ENCODE peak calls at places on chromosomes 1 and 21, in eight cellular contexts. One of them, this sample, is unnamed.
A peak's percentile ranks its signal among the peaks of the same experiment; 100 is the strongest.

GRCh38 chr1:199269241-199269640 is 630.4 kb downstream of the PTPRC start:
- DNase-seq in IMR-90: peak; percentile 20
- DNase-seq in breast epithelium: no peak
- DNase-seq in suprapubic skin: no peak
- DNase-seq in GM12892: no peak
- DNase-seq in testis: no peak
- DNase-seq in A549: no peak
- DNase-seq in H54: no peak
- DNase-seq in this sample: no peak

GRCh38 chr1:203536981-203537455 is 43.1 kb downstream of the OPTC start:
- DNase-seq in GM12892: no peak
- DNase-seq in A549: no peak
- DNase-seq in breast epithelium: no peak
- DNase-seq in testis: no peak
- DNase-seq in H54: no peak
- DNase-seq in IMR-90: peak; percentile 89
- DNase-seq in suprapubic skin: no peak
- DNase-seq in this sample: no peak

GRCh38 chr1:45730075-45730779 is 20.2 kb downstream of the IPP start:
- DNase-seq in suprapubic skin: no peak
- DNase-seq in GM12892: no peak
- DNase-seq in H54: no peak
- DNase-seq in A549: no peak
- DNase-seq in IMR-90: no peak
- DNase-seq in breast epithelium: no peak
- DNase-seq in testis: no peak
- DNase-seq in this sample: no peak

GRCh38 chr1:70411360-70411844 is 334 bp downstream of the CTH start:
- DNase-seq in IMR-90: peak; percentile 39
- DNase-seq in testis: no peak
- DNase-seq in A549: no peak
- DNase-seq in breast epithelium: no peak
- DNase-seq in H54: no peak
- DNase-seq in suprapubic skin: no peak
- DNase-seq in GM12892: no peak
- DNase-seq in this sample: no peak

GRCh38 chr1:77100870-77101269 is 118.4 kb downstream of the PIGK start:
- DNase-seq in suprapubic skin: no peak
- DNase-seq in A549: no peak
- DNase-seq in IMR-90: peak; percentile 1
- DNase-seq in H54: no peak
- DNase-seq in testis: no peak
- DNase-seq in GM12892: no peak
- DNase-seq in breast epithelium: no peak
- DNase-seq in this sample: no peak

GRCh38 chr1:245578306-245578705 is 423.5 kb downstream of the KIF26B start:
- DNase-seq in A549: no peak
- DNase-seq in suprapubic skin: no peak
- DNase-seq in IMR-90: no peak
- DNase-seq in testis: no peak
- DNase-seq in H54: no peak
- DNase-seq in breast epithelium: no peak
- DNase-seq in GM12892: no peak
- DNase-seq in this sample: no peak

GRCh38 chr21:45950740-45951515 is 30.6 kb upstream of the COL6A1 start:
- DNase-seq in testis: peak; percentile 62
- DNase-seq in GM12892: no peak
- DNase-seq in IMR-90: peak; percentile 48
- DNase-seq in A549: no peak
- DNase-seq in breast epithelium: no peak
- DNase-seq in H54: peak; percentile 94
- DNase-seq in suprapubic skin: no peak
- DNase-seq in this sample: no peak

GRCh38 chr1:238675241-238675640 is 711.1 kb upstream of the CHRM3 start:
- DNase-seq in suprapubic skin: no peak
- DNase-seq in IMR-90: no peak
- DNase-seq in testis: no peak
- DNase-seq in GM12892: no peak
- DNase-seq in A549: no peak
- DNase-seq in breast epithelium: no peak
- DNase-seq in H54: no peak
- DNase-seq in this sample: no peak

GRCh38 chr1:45012639-45013278 is 705 bp downstream of the UROD start:
- DNase-seq in suprapubic skin: no peak
- DNase-seq in breast epithelium: peak; percentile 73
- DNase-seq in A549: peak; percentile 11
- DNase-seq in IMR-90: peak; percentile 66
- DNase-seq in testis: peak; percentile 93
- DNase-seq in H54: peak; percentile 51
- DNase-seq in GM12892: no peak
- DNase-seq in this sample: no peak

GRCh38 chr1:28830814-28831213 is 18.8 kb downstream of the OPRD1 start:
- DNase-seq in suprapubic skin: no peak
- DNase-seq in GM12892: no peak
- DNase-seq in H54: no peak
- DNase-seq in A549: no peak
- DNase-seq in testis: no peak
- DNase-seq in IMR-90: no peak
- DNase-seq in breast epithelium: no peak
- DNase-seq in this sample: no peak

GRCh38 chr1:201756411-201756810 is 72.5 kb upstream of the IPO9 start:
- DNase-seq in GM12892: no peak
- DNase-seq in testis: no peak
- DNase-seq in IMR-90: peak; percentile 80
- DNase-seq in A549: no peak
- DNase-seq in H54: no peak
- DNase-seq in breast epithelium: no peak
- DNase-seq in suprapubic skin: no peak
- DNase-seq in this sample: no peak

GRCh38 chr1:236608930-236609726 is 4.8 kb upstream of the HEATR1 start:
- DNase-seq in breast epithelium: no peak
- DNase-seq in A549: peak; percentile 55
- DNase-seq in suprapubic skin: no peak
- DNase-seq in testis: peak; percentile 67
- DNase-seq in H54: peak; percentile 18
- DNase-seq in GM12892: no peak
- DNase-seq in IMR-90: peak; percentile 35
- DNase-seq in this sample: no peak

GRCh38 chr1:44807364-44808062 is 362 bp upstream of the DYNLT4 start:
- DNase-seq in suprapubic skin: peak; percentile 99
- DNase-seq in IMR-90: peak; percentile 99
- DNase-seq in A549: peak; percentile 90
- DNase-seq in breast epithelium: peak; percentile 95
- DNase-seq in testis: peak; percentile 96
- DNase-seq in H54: peak; percentile 95
- DNase-seq in GM12892: peak; percentile 65
- DNase-seq in this sample: no peak

GRCh38 chr1:47434051-47434842 is 3.6 kb upstream of the FOXD2 start:
- DNase-seq in A549: no peak
- DNase-seq in suprapubic skin: no peak
- DNase-seq in testis: peak; percentile 78
- DNase-seq in IMR-90: peak; percentile 64
- DNase-seq in GM12892: no peak
- DNase-seq in breast epithelium: peak; percentile 73
- DNase-seq in H54: no peak
- DNase-seq in this sample: no peak

GRCh38 chr1:216822480-216822879 is 99.3 kb upstream of the ESRRG start:
- DNase-seq in H54: no peak
- DNase-seq in suprapubic skin: no peak
- DNase-seq in IMR-90: no peak
- DNase-seq in breast epithelium: no peak
- DNase-seq in testis: no peak
- DNase-seq in GM12892: no peak
- DNase-seq in A549: no peak
- DNase-seq in this sample: no peak

GRCh38 chr1:29152046-29152805 is 28.5 kb upstream of the TMEM200B start:
- DNase-seq in IMR-90: no peak
- DNase-seq in A549: no peak
- DNase-seq in testis: no peak
- DNase-seq in H54: no peak
- DNase-seq in breast epithelium: no peak
- DNase-seq in GM12892: no peak
- DNase-seq in suprapubic skin: no peak
- DNase-seq in this sample: no peak

GRCh38 chr1:112341986-112342385 is 54.0 kb upstream of the CTTNBP2NL start:
- DNase-seq in GM12892: no peak
- DNase-seq in breast epithelium: no peak
- DNase-seq in suprapubic skin: no peak
- DNase-seq in H54: no peak
- DNase-seq in A549: no peak
- DNase-seq in testis: no peak
- DNase-seq in IMR-90: no peak
- DNase-seq in this sample: no peak

GRCh38 chr1:147892731-147893214 is 9.8 kb upstream of the GJA8 start:
- DNase-seq in A549: peak; percentile 52
- DNase-seq in breast epithelium: no peak
- DNase-seq in testis: peak; percentile 49
- DNase-seq in GM12892: no peak
- DNase-seq in H54: peak; percentile 33
- DNase-seq in suprapubic skin: no peak
- DNase-seq in IMR-90: peak; percentile 64
- DNase-seq in this sample: no peak

GRCh38 chr1:31413405-31414005 is 492 bp downstream of the SERINC2 start:
- DNase-seq in A549: peak; percentile 25
- DNase-seq in suprapubic skin: peak; percentile 92
- DNase-seq in breast epithelium: peak; percentile 84
- DNase-seq in IMR-90: no peak
- DNase-seq in H54: no peak
- DNase-seq in GM12892: no peak
- DNase-seq in testis: peak; percentile 77
- DNase-seq in this sample: no peak
- TF ChIP-seq POLR2A in A549: no peak
- TF ChIP-seq POLR2A in suprapubic skin: no peak
- TF ChIP-seq POLR2A in breast epithelium: no peak
- TF ChIP-seq POLR2A in IMR-90: no peak
- TF ChIP-seq POLR2A in H54: no peak
- TF ChIP-seq POLR2A in GM12892: no peak
- TF ChIP-seq POLR2A in testis: no peak
- TF ChIP-seq POLR2A in this sample: no peak

DNA sequence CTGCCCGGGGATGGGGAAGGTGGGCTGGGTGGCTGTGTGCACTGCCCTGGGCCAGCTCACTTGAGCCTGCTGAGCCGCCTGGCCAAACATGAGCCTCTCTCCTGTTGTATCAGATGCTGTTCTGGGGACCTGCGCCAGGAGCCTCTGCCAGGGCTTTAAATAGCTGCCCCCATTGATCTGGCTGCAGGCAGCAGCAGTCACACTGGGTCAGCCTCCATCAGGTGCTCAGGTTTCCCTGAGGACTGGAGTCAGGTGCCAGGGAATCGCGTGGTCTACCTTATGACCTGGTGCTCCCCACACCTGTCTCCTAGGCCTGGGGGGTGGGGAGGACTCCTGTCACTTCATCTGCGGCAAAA is 700 bp upstream of the CCDC28B start:
- DNase-seq in testis: peak; percentile 78
- DNase-seq in suprapubic skin: no peak
- DNase-seq in IMR-90: peak; percentile 26
- DNase-seq in A549: no peak
- DNase-seq in GM12892: no peak
- DNase-seq in breast epithelium: no peak
- DNase-seq in H54: no peak
- DNase-seq in this sample: no peak
- TF ChIP-seq POLR2A in testis: no peak
- TF ChIP-seq POLR2A in suprapubic skin: no peak
- TF ChIP-seq POLR2A in IMR-90: no peak
- TF ChIP-seq POLR2A in A549: no peak
- TF ChIP-seq POLR2A in GM12892: no peak
- TF ChIP-seq POLR2A in breast epithelium: no peak
- TF ChIP-seq POLR2A in H54: no peak
- TF ChIP-seq POLR2A in this sample: no peak

GRCh38 chr1:94819945-94820746 is at the start of gene SLC44A3:
- DNase-seq in IMR-90: peak; percentile 24
- DNase-seq in GM12892: no peak
- DNase-seq in suprapubic skin: no peak
- DNase-seq in A549: peak; percentile 35
- DNase-seq in H54: peak; percentile 46
- DNase-seq in testis: peak; percentile 28
- DNase-seq in breast epithelium: peak; percentile 54
- DNase-seq in this sample: no peak
- TF ChIP-seq POLR2A in IMR-90: no peak
- TF ChIP-seq POLR2A in GM12892: no peak
- TF ChIP-seq POLR2A in suprapubic skin: no peak
- TF ChIP-seq POLR2A in A549: peak; percentile 29
- TF ChIP-seq POLR2A in H54: no peak
- TF ChIP-seq POLR2A in testis: no peak
- TF ChIP-seq POLR2A in breast epithelium: no peak
- TF ChIP-seq POLR2A in this sample: no peak

GRCh38 chr1:173429517-173430477 is 47.3 kb upstream of the PRDX6 start:
- DNase-seq in suprapubic skin: peak; percentile 88
- DNase-seq in GM12892: no peak
- DNase-seq in A549: peak; percentile 46
- DNase-seq in testis: peak; percentile 92
- DNase-seq in breast epithelium: peak; percentile 54
- DNase-seq in H54: peak; percentile 62
- DNase-seq in IMR-90: peak; percentile 96
- DNase-seq in this sample: peak; percentile 91
- TF ChIP-seq POLR2A in suprapubic skin: no peak
- TF ChIP-seq POLR2A in GM12892: no peak
- TF ChIP-seq POLR2A in A549: no peak
- TF ChIP-seq POLR2A in testis: no peak
- TF ChIP-seq POLR2A in breast epithelium: no peak
- TF ChIP-seq POLR2A in H54: peak; percentile 10
- TF ChIP-seq POLR2A in IMR-90: no peak
- TF ChIP-seq POLR2A in this sample: no peak

GRCh38 chr1:172748201-172748600 is 89.3 kb downstream of the FASLG start:
- DNase-seq in testis: no peak
- DNase-seq in GM12892: no peak
- DNase-seq in IMR-90: no peak
- DNase-seq in H54: no peak
- DNase-seq in suprapubic skin: no peak
- DNase-seq in A549: no peak
- DNase-seq in breast epithelium: no peak
- DNase-seq in this sample: no peak
- TF ChIP-seq POLR2A in testis: no peak
- TF ChIP-seq POLR2A in GM12892: no peak
- TF ChIP-seq POLR2A in IMR-90: no peak
- TF ChIP-seq POLR2A in H54: no peak
- TF ChIP-seq POLR2A in suprapubic skin: no peak
- TF ChIP-seq POLR2A in A549: no peak
- TF ChIP-seq POLR2A in breast epithelium: no peak
- TF ChIP-seq POLR2A in this sample: no peak

GRCh38 chr1:209770636-209771415 is 13.5 kb downstream of the C1orf74 start:
- DNase-seq in breast epithelium: no peak
- DNase-seq in A549: no peak
- DNase-seq in H54: no peak
- DNase-seq in GM12892: no peak
- DNase-seq in suprapubic skin: no peak
- DNase-seq in IMR-90: no peak
- DNase-seq in testis: no peak
- DNase-seq in this sample: no peak
- TF ChIP-seq POLR2A in breast epithelium: no peak
- TF ChIP-seq POLR2A in A549: no peak
- TF ChIP-seq POLR2A in H54: no peak
- TF ChIP-seq POLR2A in GM12892: no peak
- TF ChIP-seq POLR2A in suprapubic skin: no peak
- TF ChIP-seq POLR2A in IMR-90: no peak
- TF ChIP-seq POLR2A in testis: no peak
- TF ChIP-seq POLR2A in this sample: no peak